ENCODE peak calls at places on chromosome 15, in six cellular contexts. R, V, F, S, P and E are unnamed samples.

GRCh38 chr15:20295238-20295811 is 246.3 kb downstream of the GOLGA6L6 start:
- DNase-seq in V (no peak), P (no peak), S (no peak), R (peak; percentile 4), F (no peak), E (no peak)

GRCh38 chr15:72782993-72783562 is 480 bp downstream of the ADPGK start:
- DNase-seq in F (peak; percentile 85), R (peak; percentile 39), S (peak; percentile 49), P (no peak), V (no peak), E (peak; percentile 70)

GRCh38 chr15:70559223-70559823 is 204.0 kb downstream of the UACA start:
- DNase-seq in P (no peak), S (peak; percentile 51), V (no peak), R (peak; percentile 45), F (peak; percentile 75), E (peak; percentile 51)

GRCh38 chr15:98596885-98597343 is 51.4 kb upstream of the IGF1R start:
- DNase-seq in F (no peak), S (no peak), R (no peak), P (no peak), V (no peak), E (no peak)

GRCh38 chr15:77967785-77968184 is 109.7 kb downstream of the TBC1D2B start:
- DNase-seq in S (no peak), P (no peak), R (no peak), F (no peak), V (no peak), E (no peak)

GRCh38 chr15:63915888-63916731 is 82.4 kb upstream of the HERC1 start:
- DNase-seq in V (peak; percentile 90), F (no peak), S (no peak), R (peak; percentile 71), P (peak; percentile 17), E (peak; percentile 58)

GRCh38 chr15:49467782-49468181 is 44.7 kb downstream of the FGF7 start:
- DNase-seq in S (no peak), V (no peak), P (no peak), R (no peak), F (no peak), E (peak; percentile 43)

GRCh38 chr15:65994832-65995231 is 125.5 kb downstream of the RAB11A start:
- DNase-seq in V (no peak), P (no peak), F (no peak), R (no peak), S (no peak), E (no peak)

GRCh38 chr15:65791335-65792129 is 561 bp downstream of the DENND4A start:
- DNase-seq in R (no peak), V (peak; percentile 86), P (peak; percentile 42), F (no peak), S (peak; percentile 67), E (peak; percentile 63)

GRCh38 chr15:53979051-53979788 is 979 bp downstream of the UNC13C start:
- DNase-seq in P (no peak), R (no peak), V (no peak), F (no peak), S (no peak), E (no peak)

GRCh38 chr15:26590673-26591072 is 182.2 kb downstream of the GABRB3 start:
- DNase-seq in R (no peak), V (no peak), P (no peak), F (no peak), S (no peak), E (no peak)

GRCh38 chr15:59289574-59289973 is 82.9 kb downstream of the LDHAL6B start:
- DNase-seq in V (no peak), S (no peak), P (no peak), R (no peak), F (no peak), E (no peak)

GRCh38 chr15:57554821-57555185 is 36.9 kb upstream of the MYZAP start:
- DNase-seq in P (no peak), R (no peak), F (no peak), V (no peak), S (no peak), E (no peak)

GRCh38 chr15:73822998-73823397 is 50.4 kb upstream of the TBC1D21 start:
- DNase-seq in P (no peak), R (peak; percentile 56), V (no peak), F (no peak), S (no peak), E (peak; percentile 61)

GRCh38 chr15:25783607-25784131 is 79.5 kb downstream of the ATP10A start:
- DNase-seq in S (no peak), R (peak; percentile 35), P (no peak), V (no peak), F (peak; percentile 67), E (peak; percentile 72)

GRCh38 chr15:71385469-71385868 is 270.2 kb downstream of the THSD4 start:
- DNase-seq in R (no peak), P (peak; percentile 25), F (no peak), V (no peak), S (no peak), E (no peak)

GRCh38 chr15:101043011-101043410 is 123.9 kb downstream of the LRRK1 start:
- DNase-seq in F (no peak), V (no peak), P (no peak), S (peak; percentile 2), R (no peak), E (no peak)

GRCh38 chr15:65841121-65841930 is 28.0 kb upstream of the RAB11A start:
- DNase-seq in V (peak; percentile 51), P (no peak), F (no peak), S (no peak), R (no peak), E (peak; percentile 66)

GRCh38 chr15:89363770-89364169 is 29.1 kb upstream of the POLG start:
- DNase-seq in P (no peak), V (no peak), R (no peak), S (no peak), F (no peak), E (no peak)

GRCh38 chr15:63478243-63478642 is 26.1 kb upstream of the USP3 start:
- DNase-seq in F (no peak), R (no peak), S (no peak), V (no peak), P (no peak), E (no peak)

GRCh38 chr15:95259965-95260364 is 1028.6 kb downstream of the MCTP2 start:
- DNase-seq in P (no peak), V (no peak), R (no peak), S (no peak), F (no peak), E (no peak)

GRCh38 chr15:78626611-78627010 is 5.8 kb upstream of the CHRNA3 start:
- DNase-seq in R (no peak), F (no peak), P (no peak), V (peak; percentile 48), S (no peak), E (no peak)

GRCh38 chr15:101089579-101090459 is 162.0 kb downstream of the CHSY1 start:
- DNase-seq in P (no peak), F (no peak), V (no peak), R (no peak), S (no peak), E (no peak)

GRCh38 chr15:63337046-63337445 is 44.6 kb downstream of the CA12 start:
- DNase-seq in P (no peak), F (no peak), S (no peak), R (no peak), V (no peak), E (no peak)

GRCh38 chr15:62071711-62072308 is 5.0 kb downstream of the C2CD4A start:
- DNase-seq in P (peak; percentile 29), S (no peak), F (no peak), R (no peak), V (no peak), E (peak; percentile 66)

GRCh38 chr15:100468265-100468664 is 60.5 kb downstream of the CERS3 start:
- DNase-seq in F (no peak), S (no peak), R (no peak), V (no peak), P (no peak), E (peak; percentile 2)

GRCh38 chr15:33016405-33017024 is 178.0 kb downstream of the FMN1 start:
- DNase-seq in S (no peak), V (no peak), P (peak; percentile 50), R (no peak), F (no peak), E (no peak)

GRCh38 chr15:91422704-91423254 is 322.7 kb downstream of the SV2B start:
- DNase-seq in F (no peak), S (no peak), R (no peak), P (no peak), V (no peak), E (no peak)

GRCh38 chr15:68103603-68104002 is 49.5 kb downstream of the PIAS1 start:
- DNase-seq in S (no peak), V (no peak), P (no peak), R (no peak), F (no peak), E (no peak)

GRCh38 chr15:88076246-88076645 is 180.3 kb downstream of the NTRK3 start:
- DNase-seq in S (no peak), V (no peak), R (no peak), P (no peak), F (no peak), E (no peak)

GRCh38 chr15:49877117-49877860 is 241.7 kb downstream of the ATP8B4 start:
- DNase-seq in P (no peak), R (no peak), V (no peak), S (no peak), F (no peak), E (peak; percentile 76)